ENCODE peak calls at places on chromosomes 16 and 17, in eight cellular contexts. X is CD8-positive, alpha-beta T cell; F is stimulated activated CD4-positive, alpha-beta T cell treated with anti-CD3 and anti-CD28 coated beads, Interleukin-4, amount 100 ng/mL, for 4 hours; E is AML-193; L is neural crest cell; U is SW 1271; T is activated effector memory CD4-positive, alpha-beta T cell treated with anti-CD3 and anti-CD28 coated beads, Interleukin-2, amount 50 U/mL, for 16 hours; B is NCI-H1694 treated with DMSO at 0.1 percent for 48 hours. K is an unnamed sample.

GRCh38 chr16:35391328-35391727 is 1931.9 kb downstream of the TP53TG3F start:
- DNase-seq in L (no peak), U (peak; percentile 44), E (no peak), B (peak; percentile 9), F (no peak), X (no peak), T (no peak), K (peak; percentile 87)

GRCh38 chr17:59435238-59435637 is 103.8 kb downstream of the YPEL2 start:
- DNase-seq in T (peak; percentile 10), L (no peak), X (no peak), U (peak; percentile 55), E (no peak), B (no peak), F (no peak), K (no peak)

GRCh38 chr17:8393470-8394231 is 4.0 kb downstream of the RNF222 start:
- DNase-seq in F (peak; percentile 42), B (no peak), U (no peak), X (peak; percentile 15), E (no peak), L (no peak), T (peak; percentile 71), K (no peak)

GRCh38 chr16:27642753-27643152 is 92.8 kb downstream of the KATNIP start:
- DNase-seq in X (no peak), U (no peak), B (peak; percentile 32), T (no peak), E (no peak), F (no peak), L (no peak), K (peak; percentile 45)

GRCh38 chr16:649646-650045 is 481 bp downstream of the WDR90 start:
- DNase-seq in U (no peak), E (no peak), T (peak; percentile 70), B (no peak), L (no peak), X (no peak), F (no peak), K (peak; percentile 36)

GRCh38 chr17:58401287-58401686 is 16.0 kb downstream of the RNF43 start:
- DNase-seq in U (no peak), E (no peak), T (no peak), B (no peak), L (no peak), X (no peak), F (no peak), K (no peak)

GRCh38 chr17:40122944-40123810 is 1.4 kb downstream of the MSL1 start:
- DNase-seq in B (peak; percentile 45), L (peak; percentile 53), T (peak; percentile 85), X (no peak), U (peak; percentile 56), E (peak; percentile 34), F (peak; percentile 55), K (peak; percentile 76)

GRCh38 chr16:24088767-24089166 is 167.4 kb upstream of the CACNG3 start:
- DNase-seq in T (no peak), E (no peak), L (no peak), X (no peak), U (no peak), F (no peak), B (no peak), K (peak; percentile 12)

GRCh38 chr17:75846701-75847594 is 2.7 kb upstream of the UNC13D start:
- DNase-seq in T (no peak), L (no peak), X (no peak), F (no peak), B (no peak), U (no peak), E (no peak), K (no peak)

GRCh38 chr17:73591278-73592078 is 52.8 kb downstream of the SDK2 start:
- DNase-seq in T (peak; percentile 77), U (no peak), E (no peak), X (peak; percentile 57), F (peak; percentile 21), L (no peak), B (no peak), K (no peak)

GRCh38 chr17:30310562-30310961 is 18.8 kb upstream of the BLMH start:
- DNase-seq in L (no peak), U (no peak), F (no peak), T (no peak), E (no peak), X (no peak), B (no peak), K (no peak)

GRCh38 chr17:68310141-68310540 is 18.8 kb downstream of the ARSG start:
- DNase-seq in T (peak; percentile 67), F (peak; percentile 64), E (no peak), B (no peak), U (no peak), L (no peak), X (peak; percentile 35), K (peak; percentile 29)

GRCh38 chr17:74424658-74425057 is 7.2 kb upstream of the GPRC5C start:
- DNase-seq in E (no peak), F (no peak), L (no peak), U (no peak), T (no peak), X (no peak), B (no peak), K (no peak)

GRCh38 chr16:1674751-1675664 is 3.1 kb upstream of the JPT2 start:
- DNase-seq in T (no peak), U (peak; percentile 12), E (no peak), F (no peak), B (no peak), X (no peak), L (no peak), K (no peak)

GRCh38 chr17:68101992-68102758 is 66.6 kb downstream of the KPNA2 start:
- DNase-seq in L (no peak), F (peak; percentile 6), E (no peak), B (no peak), U (no peak), T (peak; percentile 72), X (peak; percentile 20), K (peak; percentile 30)

GRCh38 chr17:49101054-49101534 is 31.5 kb upstream of the B4GALNT2 start:
- DNase-seq in F (no peak), T (no peak), E (no peak), L (no peak), B (no peak), U (no peak), X (no peak), K (no peak)

GRCh38 chr17:82940226-82941020 is 100.6 kb upstream of the ZNF750 start:
- DNase-seq in E (no peak), U (no peak), B (no peak), X (no peak), F (no peak), T (peak; percentile 61), L (no peak), K (no peak)

GRCh38 chr17:57862410-57862989 is 12.7 kb upstream of the MRPS23 start:
- DNase-seq in X (no peak), B (no peak), U (no peak), F (no peak), E (no peak), L (no peak), T (no peak), K (no peak)

GRCh38 chr17:21249911-21250703 is 3.1 kb downstream of the NATD1 start:
- DNase-seq in U (no peak), B (peak; percentile 5), L (no peak), F (no peak), T (no peak), X (no peak), E (no peak), K (peak; percentile 33)

GRCh38 chr17:54900457-54901229 is at the start of gene TOM1L1:
- DNase-seq in U (peak; percentile 74), E (no peak), L (peak; percentile 61), F (no peak), T (peak; percentile 71), X (no peak), B (peak; percentile 81), K (no peak)

GRCh38 chr17:77571562-77571981 is 386.9 kb upstream of the TNRC6C start:
- DNase-seq in E (no peak), U (no peak), T (no peak), F (no peak), X (no peak), L (no peak), B (no peak), K (peak; percentile 20)

GRCh38 chr17:9292563-9292941 is 271.2 kb downstream of the NTN1 start:
- DNase-seq in F (no peak), B (no peak), X (no peak), L (no peak), T (no peak), U (no peak), E (no peak), K (no peak)

GRCh38 chr17:65243838-65244237 is 106.7 kb downstream of the RGS9 start:
- DNase-seq in X (no peak), L (peak; percentile 26), U (no peak), T (no peak), B (no peak), F (no peak), E (no peak), K (no peak)

GRCh38 chr17:29791336-29791735 is 138.7 kb downstream of the SSH2 start:
- DNase-seq in T (no peak), E (no peak), X (no peak), F (no peak), U (no peak), L (no peak), B (no peak), K (no peak)

GRCh38 chr16:14564881-14565687 is 65.0 kb downstream of the PARN start:
- DNase-seq in B (no peak), T (no peak), U (no peak), L (no peak), X (no peak), F (no peak), E (no peak), K (no peak)

GRCh38 chr17:6304894-6305612 is 129.9 kb downstream of the AIPL1 start:
- DNase-seq in L (no peak), F (no peak), T (no peak), X (no peak), U (no peak), E (no peak), B (peak; percentile 44), K (no peak)

GRCh38 chr17:77842148-77842905 is 116.2 kb upstream of the TNRC6C start:
- DNase-seq in T (no peak), L (no peak), F (no peak), X (no peak), E (no peak), U (peak; percentile 8), B (no peak), K (peak; percentile 77)